ENCODE peak calls at places on chromosomes 5 and 9, in four cellular contexts. One of them, this sample, is unnamed.

GRCh38 chr5:140312067-140312790 is 9.3 kb upstream of the PFDN1 start:
- DNase-seq in NCI-H1694: no peak
- DNase-seq in NCI-H460: no peak
- DNase-seq in AG09309: peak
- DNase-seq in this sample: peak

GRCh38 chr5:62376064-62376463 is 27.6 kb downstream of the DIMT1 start:
- DNase-seq in NCI-H1694: no peak
- DNase-seq in NCI-H460: peak
- DNase-seq in AG09309: no peak
- DNase-seq in this sample: peak

GRCh38 chr9:5870691-5871090 is 20.0 kb upstream of the MLANA start:
- DNase-seq in NCI-H1694: no peak
- DNase-seq in NCI-H460: no peak
- DNase-seq in AG09309: no peak
- DNase-seq in this sample: no peak

GRCh38 chr5:137754961-137755762 is 999 bp upstream of the HNRNPA0 start:
- DNase-seq in NCI-H1694: no peak
- DNase-seq in NCI-H460: no peak
- DNase-seq in AG09309: no peak
- DNase-seq in this sample: no peak

GRCh38 chr5:139725073-139725830 is 70.4 kb upstream of the PSD2 start:
- DNase-seq in NCI-H1694: no peak
- DNase-seq in NCI-H460: no peak
- DNase-seq in AG09309: no peak
- DNase-seq in this sample: no peak

GRCh38 chr9:137280478-137281344 is 3.2 kb downstream of the TOR4A start:
- DNase-seq in NCI-H1694: no peak
- DNase-seq in NCI-H460: no peak
- DNase-seq in AG09309: no peak
- DNase-seq in this sample: no peak

GRCh38 chr5:175469916-175470315 is 8.4 kb upstream of the SFXN1 start:
- DNase-seq in NCI-H1694: no peak
- DNase-seq in NCI-H460: no peak
- DNase-seq in AG09309: no peak
- DNase-seq in this sample: no peak

GRCh38 chr5:60370508-60370907 is 329.5 kb downstream of the DEPDC1B start:
- DNase-seq in NCI-H1694: no peak
- DNase-seq in NCI-H460: no peak
- DNase-seq in AG09309: no peak
- DNase-seq in this sample: no peak

GRCh38 chr9:21583628-21584027 is 101.5 kb upstream of the IFNE start:
- DNase-seq in NCI-H1694: no peak
- DNase-seq in NCI-H460: no peak
- DNase-seq in AG09309: no peak
- DNase-seq in this sample: no peak

GRCh38 chr5:164680812-164681211 is 1175.4 kb downstream of the MAT2B start:
- DNase-seq in NCI-H1694: no peak
- DNase-seq in NCI-H460: no peak
- DNase-seq in AG09309: no peak
- DNase-seq in this sample: no peak

GRCh38 chr5:107855171-107855570 is 184.4 kb upstream of the EFNA5 start:
- DNase-seq in NCI-H1694: no peak
- DNase-seq in NCI-H460: no peak
- DNase-seq in AG09309: no peak
- DNase-seq in this sample: no peak